ENCODE peak calls at places on chromosomes 12 and 14, in four cellular contexts. B, H, P and X are unnamed samples.
A peak's percentile ranks its signal among the peaks of the same experiment; 100 is the strongest.

GRCh38 chr12:49567302-49567610 is 686 bp downstream of the MCRS1 start:
- ATAC-seq in H (no peak), B (peak; percentile 46), P (peak; percentile 17), X (no peak)

GRCh38 chr14:22794533-22794932 is 20.7 kb downstream of the SLC7A7 start:
- ATAC-seq in B (peak; percentile 81), H (no peak), P (no peak), X (no peak)

GRCh38 chr12:85755760-85756159 is 80.4 kb downstream of the RASSF9 start:
- ATAC-seq in P (no peak), H (no peak), B (no peak), X (no peak)

GRCh38 chr12:42790761-42791151 is 201.2 kb upstream of the PRICKLE1 start:
- ATAC-seq in P (no peak), H (no peak), B (no peak), X (no peak)

GRCh38 chr14:93106541-93107156 is 9.1 kb downstream of the ITPK1 start:
- ATAC-seq in P (no peak), B (no peak), H (no peak), X (no peak)

GRCh38 chr14:63164108-63164683 is 40.0 kb upstream of the RHOJ start:
- ATAC-seq in P (no peak), H (no peak), B (no peak), X (no peak)

GRCh38 chr12:132259872-132260695 is 69.3 kb downstream of the GALNT9 start:
- ATAC-seq in H (no peak), P (no peak), B (no peak), X (no peak)

GRCh38 chr12:53995311-53996187 is 4.4 kb upstream of the HOXC9 start:
- ATAC-seq in P (peak; percentile 65), H (peak; percentile 65), B (no peak), X (peak; percentile 6)

GRCh38 chr14:67941456-67942018 is 122.0 kb downstream of the RAD51B start:
- ATAC-seq in H (peak; percentile 39), B (no peak), P (no peak), X (peak; percentile 19)

GRCh38 chr12:131773582-131774221 is 54.5 kb upstream of the MMP17 start:
- ATAC-seq in H (no peak), B (peak; percentile 92), P (no peak), X (no peak)

GRCh38 chr12:52232916-52233461 is at the start of gene KRT7:
- ATAC-seq in P (no peak), H (no peak), B (no peak), X (no peak)

GRCh38 chr12:110403975-110404675 is 617 bp upstream of the ANAPC7 start:
- ATAC-seq in B (peak; percentile 79), H (peak; percentile 89), P (peak; percentile 61), X (peak; percentile 77)

GRCh38 chr14:99566009-99566389 is 38.0 kb downstream of the CCDC85C start:
- ATAC-seq in H (no peak), P (no peak), B (no peak), X (no peak)

GRCh38 chr12:49626169-49626835 is 2.9 kb downstream of the PRPF40B start:
- ATAC-seq in H (no peak), B (no peak), P (no peak), X (no peak)

GRCh38 chr14:92414685-92415084 is 91.7 kb downstream of the SLC24A4 start:
- ATAC-seq in H (no peak), B (peak; percentile 79), P (no peak), X (peak; percentile 40)

GRCh38 chr14:51534623-51535022 is 117.1 kb upstream of the FRMD6 start:
- ATAC-seq in B (no peak), P (no peak), H (no peak), X (no peak)

GRCh38 chr12:117408161-117408791 is 46.9 kb upstream of the NOS1 start:
- ATAC-seq in P (no peak), H (peak; percentile 43), B (no peak), X (peak; percentile 79)

GRCh38 chr12:76176935-76177334 is 92.5 kb upstream of the NAP1L1 start:
- ATAC-seq in P (no peak), H (no peak), B (no peak), X (no peak)